ENCODE peak calls at places on chromosome 18, in five cellular contexts. M is hypothalamus, W is non-pigmented ciliary epithelial cell, G is substantia nigra, S is NCI-H2081. L is an unnamed sample.
A peak's percentile ranks its signal among the peaks of the same experiment; 100 is the strongest.

GRCh38 chr18:35515460-35516130 is 17.8 kb upstream of the INO80C start:
- DNase-seq in W (no peak), M (no peak), S (no peak), G (no peak), L (no peak)

GRCh38 chr18:25169701-25170100 is 182.3 kb downstream of the ZNF521 start:
- DNase-seq in M (no peak), W (no peak), S (no peak), G (no peak), L (no peak)

GRCh38 chr18:63016270-63016669 is 300.9 kb downstream of the PHLPP1 start:
- DNase-seq in M (peak; percentile 7), G (no peak), S (peak; percentile 58), W (peak; percentile 10), L (peak; percentile 19)

GRCh38 chr18:62211323-62211828 is 24.3 kb downstream of the RELCH start:
- DNase-seq in S (no peak), M (no peak), G (no peak), W (no peak), L (no peak)

GRCh38 chr18:48663096-48663930 is 124.5 kb downstream of the CTIF start:
- DNase-seq in S (no peak), W (no peak), G (no peak), M (no peak), L (no peak)

GRCh38 chr18:48191494-48191893 is 217.7 kb downstream of the ZBTB7C start:
- DNase-seq in S (no peak), M (no peak), G (no peak), W (no peak), L (no peak)

GRCh38 chr18:13281406-13281805 is 62.8 kb downstream of the LDLRAD4 start:
- DNase-seq in G (no peak), M (no peak), S (no peak), W (no peak), L (no peak)

GRCh38 chr18:12862467-12862866 is 21.6 kb downstream of the PTPN2 start:
- DNase-seq in M (no peak), W (no peak), G (no peak), S (peak; percentile 8), L (no peak)

GRCh38 chr18:65235966-65236634 is 514.7 kb upstream of the CDH7 start:
- DNase-seq in G (no peak), W (peak; percentile 19), S (peak; percentile 67), M (no peak), L (peak; percentile 65)

GRCh38 chr18:55031164-55031563 is 71.9 kb upstream of the CCDC68 start:
- DNase-seq in M (no peak), S (no peak), W (no peak), G (no peak), L (no peak)

GRCh38 chr18:77206676-77207370 is 42.8 kb upstream of the GALR1 start:
- DNase-seq in S (no peak), M (no peak), W (peak; percentile 66), G (no peak), L (peak; percentile 76)

GRCh38 chr18:22816266-22817176 is 116.6 kb upstream of the RBBP8 start:
- DNase-seq in G (no peak), W (no peak), M (no peak), S (no peak), L (no peak)

GRCh38 chr18:35077937-35078336 is 36.7 kb downstream of the MAPRE2 start:
- DNase-seq in G (no peak), W (no peak), M (no peak), S (no peak), L (no peak)

GRCh38 chr18:36533446-36534153 is 236.1 kb downstream of the FHOD3 start:
- DNase-seq in M (no peak), G (no peak), S (no peak), W (no peak), L (no peak)

GRCh38 chr18:57544958-57545661 is 41.4 kb downstream of the FECH start:
- DNase-seq in G (no peak), M (no peak), S (no peak), W (no peak), L (no peak)

GRCh38 chr18:76426738-76427305 is 68.2 kb downstream of the ZNF516 start:
- DNase-seq in G (no peak), S (no peak), M (no peak), W (no peak), L (no peak)

GRCh38 chr18:14781671-14782070 is 33.7 kb downstream of the ANKRD30B start:
- DNase-seq in M (no peak), G (no peak), S (no peak), W (no peak), L (no peak)

GRCh38 chr18:76662621-76663020 is 159.7 kb upstream of the ZNF236 start:
- DNase-seq in W (no peak), S (no peak), G (no peak), M (no peak), L (no peak)

GRCh38 chr18:47601608-47602272 is 328.7 kb downstream of the SMAD2 start:
- DNase-seq in S (no peak), G (no peak), W (no peak), M (no peak), L (no peak)

GRCh38 chr18:10020176-10020575 is 106.4 kb downstream of the VAPA start:
- DNase-seq in S (peak; percentile 89), M (no peak), W (no peak), G (no peak), L (no peak)

GRCh38 chr18:3794537-3795348 is 344.8 kb downstream of the TGIF1 start:
- DNase-seq in S (peak; percentile 35), M (no peak), G (no peak), W (peak; percentile 98), L (peak; percentile 74)

GRCh38 chr18:36424741-36425142 is 127.2 kb downstream of the FHOD3 start:
- DNase-seq in W (no peak), G (no peak), S (no peak), M (no peak), L (no peak)

GRCh38 chr18:49055787-49056186 is 105.0 kb upstream of the SMAD7 start:
- DNase-seq in G (no peak), W (peak; percentile 20), M (peak; percentile 9), S (no peak), L (no peak)